ENCODE peak calls at places on chromosomes 1 and 21, in seven cellular contexts. M, T, J, A, P, V and E are unnamed samples.

GRCh38 chr1:7490576-7490975 is 280.5 kb upstream of the VAMP3 start:
- DNase-seq in M (no peak), T (no peak), J (no peak), A (no peak), P (no peak), V (no peak), E (no peak)

GRCh38 chr1:64042331-64043100 is 160.9 kb upstream of the UBE2U start:
- DNase-seq in M (no peak), T (no peak), J (no peak), A (no peak), P (no peak), V (no peak), E (peak)

GRCh38 chr21:45695086-45695485 is 51.6 kb downstream of the PCBP3 start:
- DNase-seq in M (no peak), T (no peak), J (no peak), A (no peak), P (no peak), V (no peak), E (no peak)

GRCh38 chr1:94734963-94735899 is 84.9 kb upstream of the SLC44A3 start:
- DNase-seq in M (no peak), T (no peak), J (no peak), A (no peak), P (no peak), V (peak), E (no peak)

GRCh38 chr1:84264961-84265360 is 36.5 kb upstream of the SAMD13 start:
- DNase-seq in M (no peak), T (no peak), J (no peak), A (no peak), P (no peak), V (no peak), E (no peak)

GRCh38 chr1:150557065-150557600 is 7.9 kb downstream of the ADAMTSL4 start:
- DNase-seq in M (no peak), T (no peak), J (no peak), A (no peak), P (no peak), V (no peak), E (no peak)

GRCh38 chr1:219312967-219313366 is 139.3 kb downstream of the LYPLAL1 start:
- DNase-seq in M (no peak), T (no peak), J (no peak), A (no peak), P (no peak), V (no peak), E (no peak)

GRCh38 chr1:16965486-16966067 is 14.8 kb downstream of the MFAP2 start:
- DNase-seq in M (no peak), T (no peak), J (no peak), A (no peak), P (no peak), V (no peak), E (no peak)

GRCh38 chr1:10353282-10353681 is 45.6 kb upstream of the PGD start:
- DNase-seq in M (no peak), T (no peak), J (no peak), A (no peak), P (no peak), V (no peak), E (no peak)

GRCh38 chr21:41895643-41896493 is 16.7 kb upstream of the PRDM15 start:
- DNase-seq in M (no peak), T (peak), J (peak), A (no peak), P (no peak), V (no peak), E (no peak)

GRCh38 chr1:12121212-12122000 is 45.4 kb upstream of the TNFRSF1B start:
- DNase-seq in M (no peak), T (peak), J (no peak), A (no peak), P (no peak), V (no peak), E (no peak)

GRCh38 chr1:21706151-21706835 is 37.1 kb upstream of the RAP1GAP start:
- DNase-seq in M (no peak), T (no peak), J (no peak), A (no peak), P (no peak), V (no peak), E (no peak)

GRCh38 chr21:46055863-46056281 is 42.0 kb upstream of the COL6A2 start:
- DNase-seq in M (no peak), T (no peak), J (no peak), A (no peak), P (no peak), V (no peak), E (no peak)

GRCh38 chr1:104787866-104788510 is 1038.3 kb downstream of the AMY1C start:
- DNase-seq in M (no peak), T (no peak), J (no peak), A (no peak), P (no peak), V (no peak), E (no peak)

GRCh38 chr1:80675469-80675868 is 1125.3 kb upstream of the ADGRL2 start:
- DNase-seq in M (no peak), T (no peak), J (no peak), A (no peak), P (no peak), V (no peak), E (no peak)

GRCh38 chr1:118291686-118292085 is 106.7 kb upstream of the SPAG17 start:
- DNase-seq in M (no peak), T (no peak), J (no peak), A (no peak), P (no peak), V (no peak), E (no peak)

GRCh38 chr1:102472524-102472923 is 475.8 kb upstream of the OLFM3 start:
- DNase-seq in M (no peak), T (no peak), J (no peak), A (no peak), P (no peak), V (no peak), E (no peak)

GRCh38 chr21:34878501-34878900 is 170.6 kb downstream of the RUNX1 start:
- DNase-seq in M (no peak), T (no peak), J (no peak), A (no peak), P (no peak), V (no peak), E (no peak)

GRCh38 chr21:43829161-43829560 is 35.9 kb upstream of the AGPAT3 start:
- DNase-seq in M (no peak), T (no peak), J (no peak), A (no peak), P (no peak), V (no peak), E (no peak)

GRCh38 chr21:43832158-43832550 is 32.9 kb upstream of the AGPAT3 start:
- DNase-seq in M (no peak), T (no peak), J (no peak), A (no peak), P (no peak), V (no peak), E (no peak)

GRCh38 chr21:43827015-43827611 is 37.7 kb downstream of the RRP1 start:
- DNase-seq in M (no peak), T (no peak), J (no peak), A (no peak), P (no peak), V (peak), E (no peak)

GRCh38 chr21:43832648-43833047 is 32.4 kb upstream of the AGPAT3 start:
- DNase-seq in M (no peak), T (no peak), J (no peak), A (no peak), P (no peak), V (no peak), E (no peak)

DNA sequence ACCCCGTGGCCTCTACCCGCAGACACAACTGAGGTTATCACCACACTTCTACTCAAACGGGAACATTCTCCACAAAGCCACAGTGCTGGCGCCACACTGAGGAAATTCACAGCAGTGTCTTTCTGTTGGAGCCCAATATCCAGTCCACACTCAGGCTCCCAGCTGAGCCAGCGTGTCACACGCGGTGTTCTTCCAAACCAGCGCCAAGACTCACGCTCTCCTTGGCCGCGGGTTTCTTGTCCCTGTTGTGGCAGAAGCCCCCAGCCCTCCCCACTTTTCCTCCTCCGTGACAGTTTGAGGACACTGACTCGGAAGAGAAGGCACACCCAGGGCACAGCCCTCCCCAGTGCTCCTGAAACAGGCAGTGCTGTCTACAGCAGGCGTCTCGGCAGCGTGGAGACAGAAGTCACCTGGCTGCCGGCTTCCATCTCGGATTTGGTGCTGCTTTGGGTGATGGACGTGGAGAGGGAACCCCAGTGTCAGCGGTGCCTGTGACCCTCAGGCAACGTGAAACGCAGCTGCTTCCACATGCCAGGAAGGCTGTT is 35.4 kb upstream of the AGPAT3 start:
- DNase-seq in M (no peak), T (no peak), J (no peak), A (no peak), P (no peak), V (no peak), E (no peak)
- H3K27ac ChIP-seq in M (no peak), T (no peak), J (no peak), A (no peak), P (no peak), V (no peak), E (no peak)

DNA sequence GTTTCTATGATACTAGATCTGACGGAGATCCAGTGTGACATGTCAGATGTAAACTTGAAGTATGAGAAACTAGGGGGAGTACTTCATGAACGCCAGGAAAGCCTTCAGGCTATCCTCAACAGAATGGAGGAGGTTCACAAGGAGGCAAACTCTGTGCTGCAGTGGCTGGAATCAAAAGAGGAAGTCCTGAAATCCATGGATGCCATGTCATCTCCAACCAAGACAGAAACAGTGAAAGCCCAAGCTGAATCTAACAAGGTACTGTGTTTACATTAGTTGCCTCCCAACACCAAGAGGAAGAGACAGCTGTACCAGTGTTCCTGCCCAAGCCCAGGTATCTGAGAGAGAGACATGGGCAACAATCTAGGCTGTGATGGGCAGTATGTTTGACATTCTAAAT is 112.2 kb upstream of the BMP8A start:
- DNase-seq in M (no peak), T (no peak), J (no peak), A (no peak), P (no peak), V (no peak), E (no peak)
- H3K27ac ChIP-seq in M (no peak), T (no peak), J (no peak), A (no peak), P (no peak), V (no peak), E (no peak)

GRCh38 chr1:8604041-8604942 is 213.1 kb downstream of the RERE start:
- DNase-seq in M (no peak), T (no peak), J (no peak), A (no peak), P (no peak), V (no peak), E (no peak)
- H3K27ac ChIP-seq in M (no peak), T (peak), J (no peak), A (no peak), P (no peak), V (no peak), E (no peak)

DNA sequence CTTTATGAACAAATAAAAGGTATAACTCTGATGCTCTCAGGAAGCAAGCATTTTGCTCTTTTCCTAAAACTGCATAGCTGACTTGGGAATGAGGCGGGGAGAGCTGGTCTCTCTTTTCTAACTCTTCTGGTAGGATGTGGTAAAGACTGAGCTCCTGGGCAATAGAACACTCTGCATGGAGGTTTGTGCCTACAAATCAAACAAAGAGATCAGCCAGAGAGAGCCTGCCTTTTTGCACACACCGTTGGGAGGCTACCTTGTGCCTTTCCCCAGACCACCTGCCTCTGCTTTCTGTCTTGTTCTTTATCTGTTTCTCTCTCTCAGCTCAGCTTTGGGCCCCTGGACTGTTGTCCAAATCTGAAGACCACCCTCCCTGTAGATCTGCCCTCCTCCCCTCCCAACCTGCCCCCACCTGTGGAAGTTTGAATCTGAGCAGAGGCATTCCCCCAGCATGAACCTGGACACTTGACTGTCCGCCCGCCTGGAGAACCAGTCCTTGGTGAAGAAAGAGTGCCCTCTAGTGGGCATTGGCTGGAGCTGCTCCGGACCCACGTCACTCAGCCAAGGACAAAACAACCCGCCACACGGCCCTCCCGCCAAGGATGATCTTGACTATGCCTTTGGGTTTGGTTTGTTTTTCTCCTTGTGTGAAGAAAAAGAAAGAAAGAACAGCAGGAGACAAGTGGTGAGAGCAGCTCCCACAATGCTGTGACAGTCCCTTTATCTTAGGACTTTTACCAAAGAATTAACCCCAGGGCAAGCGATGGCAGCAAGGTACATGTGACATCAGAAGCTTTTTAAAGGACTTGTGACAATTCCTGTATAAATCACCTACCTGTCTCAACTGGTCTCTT is 228.2 kb downstream of the PBX1 start:
- DNase-seq in M (peak), T (peak), J (peak), A (peak), P (peak), V (peak), E (peak)
- H3K27ac ChIP-seq in M (peak), T (no peak), J (no peak), A (no peak), P (no peak), V (peak), E (peak)

GRCh38 chr1:27003745-27004470 is 8.7 kb downstream of the TENT5B start:
- DNase-seq in M (no peak), T (no peak), J (no peak), A (no peak), P (no peak), V (no peak), E (no peak)

GRCh38 chr1:27000817-27001460 is 7.4 kb downstream of the TRNP1 start:
- DNase-seq in M (no peak), T (no peak), J (no peak), A (no peak), P (no peak), V (no peak), E (no peak)

GRCh38 chr1:26999440-26999987 is 6.0 kb downstream of the TRNP1 start:
- DNase-seq in M (peak), T (no peak), J (no peak), A (no peak), P (peak), V (peak), E (peak)

GRCh38 chr1:27000092-27000816 is 6.8 kb downstream of the TRNP1 start:
- DNase-seq in M (no peak), T (no peak), J (no peak), A (no peak), P (no peak), V (no peak), E (no peak)

GRCh38 chr1:27001570-27002360 is 8.3 kb downstream of the TRNP1 start:
- DNase-seq in M (peak), T (no peak), J (no peak), A (peak), P (peak), V (peak), E (no peak)
- H3K27ac ChIP-seq in M (peak), T (no peak), J (no peak), A (no peak), P (peak), V (no peak), E (peak)

GRCh38 chr1:178645826-178646200 is 79.2 kb upstream of the RALGPS2 start:
- DNase-seq in M (no peak), T (no peak), J (no peak), A (no peak), P (no peak), V (no peak), E (no peak)

GRCh38 chr1:178645157-178645825 is 79.8 kb upstream of the RALGPS2 start:
- DNase-seq in M (no peak), T (no peak), J (no peak), A (no peak), P (no peak), V (no peak), E (no peak)

GRCh38 chr1:178643871-178644270 is 81.2 kb upstream of the RALGPS2 start:
- DNase-seq in M (no peak), T (no peak), J (no peak), A (no peak), P (no peak), V (no peak), E (no peak)

GRCh38 chr1:178646821-178647220 is 78.2 kb upstream of the RALGPS2 start:
- DNase-seq in M (no peak), T (no peak), J (no peak), A (no peak), P (no peak), V (no peak), E (no peak)

DNA sequence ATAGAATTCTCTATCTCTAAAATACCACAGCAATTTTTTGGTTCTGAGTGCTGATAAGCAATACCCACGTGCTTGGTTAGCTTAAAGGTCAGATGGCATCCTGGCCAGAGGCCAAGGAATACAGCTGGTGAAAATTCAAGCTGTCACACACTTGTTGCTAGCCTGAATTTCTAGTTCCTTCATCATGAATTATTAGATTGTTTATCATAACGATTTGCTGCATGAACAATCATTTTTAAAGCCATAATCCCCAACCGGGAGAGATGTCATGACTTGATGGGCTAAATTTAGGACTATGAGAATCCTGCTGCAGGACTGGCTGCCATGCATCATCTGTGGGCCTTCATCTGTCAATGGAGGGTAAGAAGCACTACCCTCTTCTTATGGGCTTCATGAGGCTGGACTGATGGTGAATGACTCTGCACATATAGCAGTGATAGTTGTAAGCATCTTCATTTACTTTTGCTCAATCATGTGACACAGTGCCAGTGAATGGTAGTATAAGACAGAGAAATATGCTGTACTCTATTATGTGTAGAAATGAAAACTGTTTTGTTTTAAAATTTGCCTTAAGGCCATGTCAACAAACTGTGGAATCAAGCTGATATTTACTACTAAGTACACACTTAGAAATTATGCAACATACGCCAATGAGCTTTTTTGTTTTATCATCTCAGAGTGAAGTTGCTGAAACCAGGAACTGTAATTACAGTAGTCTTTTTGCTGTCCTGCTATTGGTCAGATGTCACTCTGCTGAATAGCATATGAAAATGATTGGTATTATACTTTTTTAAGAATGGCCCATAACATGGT is 80.5 kb upstream of the RALGPS2 start:
- DNase-seq in M (no peak), T (no peak), J (no peak), A (peak), P (no peak), V (peak), E (no peak)
- H3K27ac ChIP-seq in M (no peak), T (no peak), J (no peak), A (peak), P (no peak), V (no peak), E (no peak)

DNA sequence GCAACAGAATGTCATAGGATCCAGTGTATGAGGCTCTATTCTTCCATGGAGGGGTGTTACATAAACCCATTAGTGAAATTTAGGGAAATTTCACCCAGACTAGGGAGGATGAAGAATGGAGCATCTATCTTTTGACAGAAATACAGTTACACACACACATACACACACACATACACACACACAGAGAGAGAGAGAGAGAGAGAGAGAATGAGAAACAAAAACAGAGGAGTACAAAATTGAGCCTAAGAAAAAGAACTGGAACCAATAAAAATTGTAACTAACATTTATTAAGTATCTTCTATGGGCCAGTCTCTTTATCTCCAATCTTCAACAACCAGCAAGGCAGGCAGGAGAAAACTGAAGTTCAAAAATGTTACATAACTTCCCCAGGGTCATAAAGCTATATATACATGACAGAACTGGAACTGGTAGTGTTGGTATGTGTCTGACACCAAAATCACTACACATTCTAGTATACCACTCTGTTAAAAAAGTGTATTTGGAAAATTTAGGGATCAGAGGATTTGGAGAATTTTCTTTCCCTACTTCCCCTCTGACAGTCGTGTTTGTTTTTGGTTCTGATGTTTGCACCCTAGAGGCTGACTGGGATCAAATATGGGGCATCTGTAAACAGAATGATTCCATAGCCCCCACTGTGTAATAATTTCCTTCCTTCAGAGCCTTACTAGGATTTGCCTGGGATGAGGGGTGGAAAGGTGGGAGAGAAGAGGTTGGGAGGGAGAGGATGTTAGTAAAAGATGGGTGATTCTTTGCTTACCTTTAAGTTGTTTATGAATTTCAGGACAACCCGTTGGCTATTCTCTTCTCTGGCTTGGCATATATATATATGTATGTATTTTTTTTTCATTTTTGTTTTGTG is 1.0 kb upstream of the ZFYVE9 start:
- DNase-seq in M (no peak), T (no peak), J (no peak), A (no peak), P (no peak), V (no peak), E (no peak)
- H3K27ac ChIP-seq in M (peak), T (no peak), J (no peak), A (peak), P (peak), V (no peak), E (no peak)